ENCODE peak calls at places on chromosome 14, in ten cellular contexts. Y is stimulated activated CD4-positive, alpha-beta T cell treated with anti-CD3 and anti-CD28 coated beads, Interleukin-12 subunit alpha, Interleukin-12 subunit beta, amount 100 ng/mL, for 24 hours; H is psoas muscle; M is choroid plexus epithelial cell; Z is stimulated activated effector memory CD8-positive, alpha-beta T cell treated with anti-CD3 and anti-CD28 coated beads, Interleukin-12 subunit alpha, Interleukin-12 subunit beta, amount 100 ng/mL, for 72 hours; N is DMS 273 treated with DMSO at 0.1 percent for 48 hours; O is coronary artery; X is CD4-positive, alpha-beta T cell; G is naive thymus-derived CD8-positive, alpha-beta T cell; E is iPS-NIHi11. V is an unnamed sample.
A peak's percentile ranks its signal among the peaks of the same experiment; 100 is the strongest.

GRCh38 chr14:50018236-50019210 is 97.8 kb downstream of the VCPKMT start:
- DNase-seq in G (no peak), O (no peak), N (no peak), H (peak; percentile 21), Z (no peak), M (peak; percentile 74), X (no peak), E (no peak), Y (no peak), V (peak; percentile 75)

GRCh38 chr14:50335989-50336391 is 23.9 kb downstream of the DMAC2L start:
- DNase-seq in G (no peak), O (no peak), X (no peak), N (peak; percentile 85), Y (no peak), E (peak; percentile 28), H (peak; percentile 20), Z (no peak), M (peak; percentile 69), V (no peak)

GRCh38 chr14:22011243-22011642 is 337.6 kb upstream of the OR4E1 start:
- DNase-seq in G (no peak), M (no peak), H (no peak), N (no peak), E (no peak), X (no peak), Z (no peak), O (no peak), Y (no peak), V (no peak)

GRCh38 chr14:56119221-56119967 is 1.2 kb downstream of the PELI2 start:
- DNase-seq in E (peak; percentile 50), X (peak; percentile 11), O (no peak), G (no peak), Y (peak; percentile 11), Z (peak; percentile 63), N (peak; percentile 32), H (peak; percentile 58), M (peak; percentile 39), V (peak; percentile 25)

GRCh38 chr14:56487090-56487667 is 92.4 kb upstream of the TMEM260 start:
- DNase-seq in G (no peak), M (peak; percentile 55), O (no peak), N (no peak), E (no peak), Z (no peak), X (no peak), H (no peak), Y (no peak), V (peak; percentile 55)

GRCh38 chr14:60514378-60515243 is 5.7 kb downstream of the SIX6 start:
- DNase-seq in H (peak; percentile 61), Z (no peak), M (no peak), Y (no peak), N (no peak), E (peak; percentile 74), O (no peak), G (no peak), X (no peak), V (no peak)

GRCh38 chr14:56949828-56950227 is 139.5 kb upstream of the OTX2 start:
- DNase-seq in N (no peak), Y (no peak), Z (no peak), E (no peak), G (no peak), M (peak; percentile 9), H (no peak), X (no peak), O (no peak), V (no peak)

GRCh38 chr14:76282581-76282980 is 93.4 kb upstream of the ESRRB start:
- DNase-seq in O (peak; percentile 26), G (no peak), M (no peak), X (no peak), Y (no peak), H (no peak), E (no peak), Z (no peak), N (no peak), V (no peak)

GRCh38 chr14:70909788-70910614 is 2.7 kb downstream of the PCNX1 start:
- DNase-seq in X (no peak), E (no peak), Y (no peak), N (no peak), O (no peak), M (no peak), Z (no peak), H (no peak), G (peak; percentile 12), V (peak; percentile 20)